ENCODE peak calls at places on chromosome 20, in four cellular contexts. Q is HepG2, J is IMR-90, M is K562. K is an unnamed sample.
A peak's percentile ranks its signal among the peaks of the same experiment; 100 is the strongest.

GRCh38 chr20:51029963-51030930 is 7.3 kb upstream of the KCNG1 start:
- DNase-seq in Q (no peak), J (no peak), M (no peak), K (no peak)

GRCh38 chr20:37846573-37846972 is 56.4 kb upstream of the VSTM2L start:
- DNase-seq in Q (no peak), J (no peak), M (no peak), K (no peak)

GRCh38 chr20:60172306-60172984 is 214.2 kb downstream of the CDH26 start:
- DNase-seq in Q (no peak), J (no peak), M (no peak), K (no peak)

GRCh38 chr20:50151034-50151743 is 2.3 kb downstream of the PEDS1 start:
- DNase-seq in Q (no peak), J (no peak), M (no peak), K (no peak)

GRCh38 chr20:48794360-48794759 is 33.4 kb downstream of the PREX1 start:
- DNase-seq in Q (no peak), J (no peak), M (no peak), K (no peak)

GRCh38 chr20:23156170-23156841 is 70.2 kb upstream of the CD93 start:
- DNase-seq in Q (peak; percentile 50), J (peak; percentile 82), M (peak; percentile 15), K (peak; percentile 41)

GRCh38 chr20:22711981-22712755 is 127.8 kb upstream of the FOXA2 start:
- DNase-seq in Q (no peak), J (no peak), M (no peak), K (no peak)

GRCh38 chr20:40467014-40467413 is 222.0 kb downstream of the MAFB start:
- DNase-seq in Q (no peak), J (no peak), M (no peak), K (no peak)

GRCh38 chr20:59825944-59826759 is 107.3 kb downstream of the SYCP2 start:
- DNase-seq in Q (no peak), J (no peak), M (no peak), K (no peak)

GRCh38 chr20:57180385-57180784 is 86.1 kb downstream of the BMP7 start:
- DNase-seq in Q (no peak), J (no peak), M (no peak), K (no peak)

GRCh38 chr20:34024733-34025351 is 31.1 kb downstream of the RALY start:
- DNase-seq in Q (peak; percentile 50), J (no peak), M (no peak), K (no peak)

GRCh38 chr20:23631981-23632710 is 5.6 kb downstream of the CST3 start:
- DNase-seq in Q (no peak), J (no peak), M (no peak), K (no peak)

GRCh38 chr20:14951105-14951504 is 613.7 kb upstream of the FLRT3 start:
- DNase-seq in Q (no peak), J (no peak), M (no peak), K (no peak)

GRCh38 chr20:16001286-16001685 is 572.0 kb downstream of the KIF16B start:
- DNase-seq in Q (no peak), J (no peak), M (no peak), K (no peak)

GRCh38 chr20:22825076-22825475 is 210.0 kb upstream of the SSTR4 start:
- DNase-seq in Q (no peak), J (peak; percentile 41), M (no peak), K (no peak)

GRCh38 chr20:22920898-22921297 is 114.2 kb upstream of the SSTR4 start:
- DNase-seq in Q (no peak), J (no peak), M (no peak), K (no peak)

GRCh38 chr20:38434310-38434741 is 802 bp downstream of the SNHG17 start:
- DNase-seq in Q (no peak), J (peak; percentile 23), M (peak; percentile 52), K (no peak)

GRCh38 chr20:49562341-49563014 is 5.5 kb downstream of the PTGIS start:
- DNase-seq in Q (no peak), J (peak; percentile 84), M (peak; percentile 46), K (peak; percentile 27)

GRCh38 chr20:61271273-61272221 is 19.5 kb downstream of the CDH4 start:
- DNase-seq in Q (no peak), J (no peak), M (no peak), K (no peak)

GRCh38 chr20:50729925-50730764 is 1.2 kb upstream of the PARD6B start:
- DNase-seq in Q (peak; percentile 55), J (no peak), M (no peak), K (peak; percentile 51)

GRCh38 chr20:22801528-22801927 is 217.2 kb upstream of the FOXA2 start:
- DNase-seq in Q (no peak), J (no peak), M (no peak), K (no peak)

GRCh38 chr20:59821201-59821600 is 112.2 kb downstream of the SYCP2 start:
- DNase-seq in Q (no peak), J (no peak), M (no peak), K (no peak)

GRCh38 chr20:15320941-15321340 is 983.5 kb upstream of the FLRT3 start:
- DNase-seq in Q (no peak), J (no peak), M (no peak), K (no peak)

GRCh38 chr20:62643521-62644043 is 1.3 kb downstream of the SLCO4A1 start:
- DNase-seq in Q (no peak), J (peak; percentile 18), M (no peak), K (no peak)

GRCh38 chr20:32040142-32040953 is 11.7 kb upstream of the HCK start:
- DNase-seq in Q (no peak), J (no peak), M (no peak), K (no peak)

GRCh38 chr20:10423735-10424134 is 10.3 kb downstream of the MKKS start:
- DNase-seq in Q (no peak), J (no peak), M (no peak), K (no peak)

GRCh38 chr20:31560900-31561598 is 44.0 kb upstream of the ID1 start:
- DNase-seq in Q (no peak), J (peak; percentile 98), M (no peak), K (peak; percentile 94)

GRCh38 chr20:39016076-39016475 is 53.9 kb downstream of the DHX35 start:
- DNase-seq in Q (no peak), J (no peak), M (no peak), K (no peak)

GRCh38 chr20:7031222-7031621 is 263.7 kb downstream of the BMP2 start:
- DNase-seq in Q (peak; percentile 5), J (no peak), M (no peak), K (no peak)

GRCh38 chr20:3935956-3936340 is 46.8 kb downstream of the PANK2 start:
- DNase-seq in Q (no peak), J (no peak), M (no peak), K (no peak)

GRCh38 chr20:49091762-49092161 is 45.6 kb downstream of the CSE1L start:
- DNase-seq in Q (no peak), J (no peak), M (no peak), K (no peak)

GRCh38 chr20:51318058-51318960 is 224.2 kb downstream of the NFATC2 start:
- DNase-seq in Q (peak; percentile 47), J (no peak), M (peak; percentile 76), K (peak; percentile 32)

GRCh38 chr20:1899169-1899525 is 3.9 kb downstream of the SIRPA start:
- DNase-seq in Q (no peak), J (no peak), M (no peak), K (no peak)

GRCh38 chr20:1896859-1897258 is 1.7 kb downstream of the SIRPA start:
- DNase-seq in Q (no peak), J (no peak), M (no peak), K (no peak)

GRCh38 chr20:1898496-1899168 is 3.4 kb downstream of the SIRPA start:
- DNase-seq in Q (no peak), J (no peak), M (no peak), K (no peak)

GRCh38 chr20:1897486-1897885 is 2.3 kb downstream of the SIRPA start:
- DNase-seq in Q (no peak), J (no peak), M (no peak), K (no peak)

GRCh38 chr20:1897965-1898464 is 2.8 kb downstream of the SIRPA start:
- DNase-seq in Q (no peak), J (no peak), M (no peak), K (no peak)
- TF ChIP-seq CEBPB in Q (no peak), J (no peak), M (no peak), K (no peak)

GRCh38 chr20:47784256-47784598 is 1.1 kb downstream of the SULF2 start:
- DNase-seq in Q (no peak), J (no peak), M (no peak), K (no peak)

GRCh38 chr20:47782920-47783552 is 2.2 kb downstream of the SULF2 start:
- DNase-seq in Q (peak; percentile 70), J (no peak), M (no peak), K (peak; percentile 14)

GRCh38 chr20:47785900-47786762 is 850 bp upstream of the SULF2 start:
- DNase-seq in Q (peak; percentile 82), J (peak; percentile 71), M (peak; percentile 45), K (peak; percentile 80)

GRCh38 chr20:47785321-47785899 is at the start of gene SULF2:
- DNase-seq in Q (no peak), J (no peak), M (no peak), K (no peak)

GRCh38 chr20:47784599-47785320 is 521 bp downstream of the SULF2 start:
- DNase-seq in Q (peak; percentile 50), J (peak; percentile 4), M (no peak), K (peak; percentile 80)
- TF ChIP-seq MAZ in Q (peak; percentile 21), J (no peak), M (no peak), K (no peak)

GRCh38 chr20:45902199-45902701 is 9.7 kb downstream of the PLTP start:
- DNase-seq in Q (no peak), J (no peak), M (no peak), K (no peak)

GRCh38 chr20:45905505-45906079 is 6.4 kb downstream of the PLTP start:
- DNase-seq in Q (peak; percentile 87), J (peak; percentile 90), M (no peak), K (peak; percentile 71)

GRCh38 chr20:45907219-45907948 is 4.6 kb downstream of the PLTP start:
- DNase-seq in Q (no peak), J (no peak), M (no peak), K (no peak)

GRCh38 chr20:45908086-45908485 is 3.9 kb downstream of the PLTP start:
- DNase-seq in Q (no peak), J (no peak), M (no peak), K (no peak)

DNA sequence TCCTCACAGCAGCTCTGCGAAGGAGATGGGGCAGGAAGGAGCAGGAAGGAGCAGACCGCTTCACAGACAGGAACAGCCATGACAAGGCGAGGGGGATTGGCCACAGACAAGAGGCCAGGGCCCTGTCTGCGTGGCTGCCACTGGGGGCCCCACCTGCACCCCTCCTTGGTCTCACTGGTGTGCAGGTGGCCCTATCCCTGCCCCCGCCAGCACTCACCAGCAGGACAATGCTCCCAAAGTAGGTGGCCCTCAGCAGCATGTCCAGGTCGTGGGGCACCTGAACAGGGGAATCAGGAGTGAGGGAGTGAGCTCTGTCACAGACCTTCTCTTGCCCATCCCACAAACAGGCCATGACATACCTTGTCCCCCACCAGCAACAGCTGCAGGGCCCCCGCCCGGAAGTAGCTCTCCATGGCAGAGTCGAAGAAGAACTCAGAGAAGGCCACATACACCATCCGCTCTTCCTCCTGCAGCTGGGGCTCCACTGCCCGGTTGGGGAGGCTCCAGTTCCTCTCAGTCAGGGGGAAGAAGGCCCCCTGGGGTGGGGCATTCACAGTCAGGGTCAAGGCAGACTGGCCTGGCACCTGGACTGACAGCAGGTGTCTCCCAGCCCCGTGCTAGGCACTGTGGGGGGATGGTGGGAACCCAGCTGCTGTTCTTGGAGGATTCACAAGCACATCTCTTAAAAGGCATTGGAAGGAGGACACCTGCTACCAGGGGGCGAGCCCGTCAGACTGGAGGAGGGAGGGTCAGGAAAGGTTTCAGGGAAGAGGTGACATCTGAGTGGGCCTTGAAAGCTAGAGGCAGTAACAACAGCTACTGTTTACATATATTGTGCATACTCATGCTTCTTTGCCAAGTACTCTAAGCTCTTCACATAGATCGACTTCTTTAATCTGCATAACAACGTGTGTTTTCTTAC is 7.1 kb downstream of the PLTP start:
- DNase-seq in Q (no peak), J (no peak), M (no peak), K (no peak)
- TF ChIP-seq CEBPB in Q (no peak), J (no peak), M (no peak), K (no peak)

GRCh38 chr20:63747622-63748355 is 8.2 kb downstream of the SLC2A4RG start:
- DNase-seq in Q (no peak), J (no peak), M (no peak), K (no peak)
- TF ChIP-seq MAZ in Q (peak; percentile 18), J (no peak), M (no peak), K (no peak)